ENCODE peak calls at places on chromosomes 12 and 14, in five cellular contexts. N is mesendoderm, U is HCT116, V is ovary, R is tibial nerve. P is an unnamed sample. For H3K36me3, the result is how much of the 10 kb centered on the place peaks cover.

GRCh38 chr12:58943079-58943478 is 22.8 kb upstream of the LRIG3 start:
- DNase-seq in V (no peak), U (no peak), R (no peak), N (no peak), P (no peak)

GRCh38 chr12:108004368-108004767 is 124.7 kb upstream of the WSCD2 start:
- DNase-seq in N (peak), U (no peak), R (no peak), V (no peak), P (no peak)

GRCh38 chr12:18747960-18748359 is 10.0 kb downstream of the CAPZA3 start:
- DNase-seq in U (no peak), N (peak), V (no peak), R (no peak), P (no peak)

GRCh38 chr12:118391424-118391823 is 15.1 kb downstream of the SUDS3 start:
- DNase-seq in U (no peak), V (no peak), R (no peak), N (no peak), P (no peak)

GRCh38 chr12:88509347-88509746 is 70.9 kb downstream of the KITLG start:
- DNase-seq in U (no peak), N (peak), V (no peak), R (no peak), P (no peak)

GRCh38 chr12:2212971-2213869 is 160.4 kb downstream of the CACNA1C start:
- DNase-seq in U (no peak), R (no peak), V (peak), N (peak), P (no peak)

GRCh38 chr12:969821-970220 is 20.3 kb upstream of the RAD52 start:
- DNase-seq in V (no peak), U (no peak), R (no peak), N (no peak), P (no peak)

GRCh38 chr12:116537149-116537904 is 21.9 kb upstream of the MAP1LC3B2 start:
- DNase-seq in U (no peak), R (no peak), N (no peak), V (no peak), P (no peak)

GRCh38 chr12:124388679-124389536 is 94.0 kb downstream of the RFLNA start:
- DNase-seq in V (peak), U (no peak), N (peak), R (peak), P (peak)

GRCh38 chr12:124391340-124392261 is 96.7 kb downstream of the RFLNA start:
- DNase-seq in U (peak), R (peak), V (peak), N (no peak), P (no peak)

GRCh38 chr12:124390442-124391116 is 95.7 kb downstream of the RFLNA start:
- DNase-seq in N (no peak), V (peak), U (peak), R (no peak), P (no peak)

GRCh38 chr12:124388038-124388676 is 93.3 kb downstream of the RFLNA start:
- DNase-seq in N (no peak), R (no peak), V (no peak), U (no peak), P (no peak)

DNA sequence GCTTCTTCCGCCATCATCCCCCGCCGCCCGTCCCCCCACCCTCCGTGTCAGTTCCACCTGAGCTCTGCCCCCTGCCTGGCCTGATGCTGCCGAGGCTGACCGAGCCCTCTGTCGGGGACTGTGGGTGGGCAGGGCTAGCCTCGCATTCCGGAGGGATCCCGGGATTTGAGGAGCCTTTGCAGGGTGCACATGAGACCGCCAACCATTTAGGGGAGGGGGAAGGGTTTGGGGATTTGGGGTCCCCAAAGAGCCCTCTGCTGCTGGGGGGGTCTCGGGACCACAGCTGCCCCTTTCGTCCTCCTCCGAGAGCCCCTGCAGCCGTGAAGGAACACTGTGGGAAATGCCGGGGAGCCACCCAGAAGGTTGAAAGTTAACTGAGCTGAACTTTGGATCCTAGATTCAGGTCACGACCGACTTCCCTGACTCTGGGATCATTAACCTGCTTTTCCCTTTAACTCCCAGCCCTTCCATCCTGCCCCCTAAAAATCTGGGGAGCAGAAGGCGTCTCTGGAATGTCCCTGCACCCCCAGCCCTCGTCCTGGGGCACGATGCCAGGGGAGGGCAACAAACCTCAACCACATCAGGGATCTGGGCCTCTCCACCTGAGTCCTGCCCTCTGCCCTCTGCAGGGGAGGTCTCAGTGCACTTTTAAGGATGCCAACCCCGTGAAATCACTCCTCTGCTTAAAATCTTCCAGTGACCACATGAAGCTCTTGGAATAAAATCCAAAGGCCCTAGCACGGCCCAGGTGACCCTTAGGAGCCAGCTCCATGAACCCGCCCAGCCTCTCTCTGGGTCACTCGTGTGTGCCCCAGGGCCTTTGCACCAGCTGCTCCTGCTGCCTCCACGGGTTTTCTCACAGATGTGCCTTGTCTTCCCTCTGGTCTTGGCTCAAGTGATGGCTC is 94.9 kb downstream of the RFLNA start:
- DNase-seq in U (no peak), V (peak), N (no peak), R (no peak), P (peak)
- H3K27ac ChIP-seq in U (peak), V (peak), N (peak), R (peak), P (peak)

DNA sequence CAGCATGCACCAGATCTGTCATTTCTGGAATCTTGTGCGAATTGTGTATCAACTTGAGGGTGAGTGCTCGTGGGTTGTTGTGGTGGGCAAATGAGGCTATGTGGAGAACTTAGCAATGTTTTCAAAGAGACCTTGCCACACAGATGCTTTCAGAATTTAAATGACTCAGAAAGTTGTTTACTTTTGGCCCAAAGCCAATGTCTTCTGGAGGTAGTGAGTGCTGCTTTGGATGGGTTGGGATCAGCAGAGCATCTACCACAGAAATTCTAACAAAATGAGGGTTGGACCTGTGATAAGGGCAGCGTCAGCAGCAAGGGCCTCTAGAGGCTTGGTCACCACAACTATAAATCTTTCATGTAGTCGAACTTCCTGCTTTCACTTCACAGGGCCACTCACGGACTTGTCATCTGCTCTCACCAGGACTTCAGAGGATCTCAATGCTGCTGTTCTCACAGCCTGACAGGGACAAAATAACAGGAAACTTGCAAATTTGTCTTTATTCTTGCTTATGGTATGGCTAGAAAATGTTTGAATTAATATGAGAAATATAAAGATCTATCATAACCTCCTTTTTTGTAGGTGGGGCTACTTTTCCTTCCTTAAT is 111.4 kb downstream of the DACT1 start:
- DNase-seq in R (peak), U (peak), N (no peak), V (no peak), P (no peak)
- H3K4me3 ChIP-seq in R (no peak), U (no peak), N (no peak), V (no peak), P (no peak)

GRCh38 chr14:76808990-76809389 is 3.7 kb downstream of the ANGEL1 start:
- DNase-seq in R (no peak), N (no peak), U (no peak), V (no peak), P (no peak)
- H3K36me3 ChIP-seq in R (under half), N (under half), U (under half), V (under half), P (under half)

GRCh38 chr14:104224516-104225281 is 86.3 kb downstream of the KIF26A start:
- DNase-seq in R (no peak), V (peak), N (peak), U (no peak), P (no peak)

GRCh38 chr14:104222396-104223036 is 84.1 kb downstream of the KIF26A start:
- DNase-seq in N (no peak), R (no peak), V (no peak), U (no peak), P (no peak)

GRCh38 chr14:104223101-104223809 is 84.9 kb downstream of the KIF26A start:
- DNase-seq in V (peak), U (no peak), R (no peak), N (peak), P (peak)

GRCh38 chr14:104221636-104222375 is 83.4 kb downstream of the KIF26A start:
- DNase-seq in R (no peak), U (no peak), N (no peak), V (no peak), P (peak)

DNA sequence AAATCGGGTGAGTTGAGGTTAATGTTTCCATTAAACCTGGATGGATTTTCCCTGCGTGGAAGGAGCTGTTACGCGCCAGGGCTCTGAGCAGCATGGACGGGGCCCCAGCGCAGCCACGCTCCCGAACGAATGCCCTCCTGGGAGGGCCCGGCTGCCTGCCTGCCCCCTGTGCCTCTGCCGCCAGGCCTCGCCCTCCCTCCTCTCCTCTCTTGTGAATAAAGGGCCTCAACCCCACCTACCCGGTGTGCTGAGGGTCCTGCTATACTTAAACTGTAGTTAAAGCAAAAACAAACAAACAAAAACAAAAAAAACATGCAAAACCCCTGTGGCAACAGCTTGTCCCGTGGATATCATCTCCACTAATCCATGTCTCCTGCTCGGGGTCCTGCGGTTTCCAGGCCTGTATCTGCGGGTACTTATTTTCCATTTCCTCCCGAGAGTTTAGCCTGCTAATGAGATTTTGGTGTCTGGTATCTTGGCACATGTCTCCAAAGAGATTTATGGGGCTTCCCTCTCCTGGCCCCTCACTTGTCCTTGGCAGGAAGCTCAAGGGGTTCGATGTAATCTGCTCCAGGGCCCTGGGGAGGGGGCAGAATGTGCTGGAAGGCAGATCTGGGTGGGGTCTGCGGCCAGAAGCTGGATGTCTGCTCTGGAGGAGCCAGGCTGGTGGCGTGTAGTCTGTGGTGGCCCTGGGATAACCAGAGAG is 85.6 kb downstream of the KIF26A start:
- DNase-seq in N (peak), V (no peak), U (no peak), R (no peak), P (no peak)
- H3K27ac ChIP-seq in N (no peak), V (peak), U (no peak), R (no peak), P (no peak)

GRCh38 chr12:8687846-8688601 is 9.8 kb upstream of the RIMKLB start:
- DNase-seq in R (peak), N (peak), U (peak), V (peak), P (no peak)
- H3K4me3 ChIP-seq in R (no peak), N (no peak), U (no peak), V (no peak), P (no peak)

DNA sequence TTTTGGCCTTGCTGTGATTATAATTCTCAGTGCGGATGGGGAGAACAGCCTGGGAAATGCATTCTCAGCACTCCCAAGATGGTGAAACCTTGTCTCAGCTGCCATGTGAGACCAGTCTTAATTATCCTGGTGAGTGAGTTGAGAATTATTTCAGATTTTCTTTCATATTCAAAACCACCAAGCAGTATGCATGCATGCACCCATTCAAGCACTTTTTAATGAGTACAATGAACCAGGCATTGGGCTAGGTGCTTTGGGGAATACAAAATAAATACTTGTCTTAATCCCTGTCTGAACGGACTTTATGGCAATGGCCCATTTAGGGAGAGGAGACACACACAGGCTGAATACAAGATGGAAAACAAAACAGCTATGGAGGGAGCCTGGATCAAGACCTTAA is 94.7 kb downstream of the PTPN11 start:
- DNase-seq in N (no peak), U (no peak), V (no peak), R (no peak), P (no peak)
- H3K36me3 ChIP-seq in N (under half), U (under half), V (under half), R (under half), P (under half)

GRCh38 chr14:100285021-100285912 is 21.0 kb downstream of the SLC25A29 start:
- DNase-seq in U (no peak), V (peak), R (peak), N (peak), P (peak)

GRCh38 chr14:100282083-100282350 is 24.2 kb downstream of the SLC25A29 start:
- DNase-seq in V (no peak), N (no peak), U (no peak), R (no peak), P (no peak)

GRCh38 chr14:100283984-100284881 is 22.0 kb downstream of the SLC25A29 start:
- DNase-seq in N (peak), R (no peak), U (no peak), V (no peak), P (no peak)

GRCh38 chr14:100281286-100282082 is 24.8 kb downstream of the SLC25A29 start:
- DNase-seq in N (no peak), R (no peak), V (no peak), U (no peak), P (no peak)

GRCh38 chr14:100282766-100283419 is 23.4 kb downstream of the SLC25A29 start:
- DNase-seq in R (no peak), N (no peak), V (no peak), U (no peak), P (peak)
- H3K27ac ChIP-seq in R (peak), N (no peak), V (no peak), U (no peak), P (no peak)

DNA sequence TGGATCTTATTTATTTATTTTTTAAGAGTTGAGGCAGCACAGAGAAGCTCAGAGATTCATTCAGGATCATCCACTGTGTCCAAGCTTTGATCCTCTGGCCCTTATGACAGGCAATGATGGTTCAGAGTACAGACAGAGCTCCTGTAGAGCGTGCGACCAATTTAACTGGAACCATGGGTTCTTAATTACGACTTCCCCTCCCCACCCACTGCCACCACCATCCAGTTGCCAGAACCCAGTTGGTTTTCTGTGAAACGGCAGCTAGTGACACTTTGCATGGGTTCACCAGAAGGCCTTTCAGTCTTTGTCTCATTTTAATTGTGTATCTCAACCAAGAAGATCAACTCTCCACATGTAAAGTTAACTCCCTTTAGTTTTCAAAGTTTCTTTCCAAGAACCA is 478.2 kb downstream of the ZFP36L1 start:
- DNase-seq in V (no peak), R (no peak), N (no peak), U (no peak), P (no peak)
- H3K4me3 ChIP-seq in V (no peak), R (no peak), N (no peak), U (no peak), P (no peak)